ENCODE peak calls at places on chromosome 14, in nine cellular contexts. One of them, this sample, is unnamed.

GRCh38 chr14:51182166-51182565 is 57.9 kb upstream of the TMX1 start:
- DNase-seq in cardiac fibroblast: peak; percentile 92
- DNase-seq in GM12864: no peak
- DNase-seq in HFF-Myc: no peak
- DNase-seq in foreskin fibroblast: peak; percentile 10
- DNase-seq in suprapubic skin: no peak
- DNase-seq in GM12865: no peak
- DNase-seq in transverse colon: no peak
- DNase-seq in lower leg skin: no peak
- DNase-seq in this sample: no peak

GRCh38 chr14:80202888-80203562 is 8.3 kb downstream of the DIO2 start:
- DNase-seq in cardiac fibroblast: peak; percentile 15
- DNase-seq in GM12864: peak; percentile 4
- DNase-seq in HFF-Myc: no peak
- DNase-seq in foreskin fibroblast: no peak
- DNase-seq in suprapubic skin: no peak
- DNase-seq in GM12865: peak; percentile 57
- DNase-seq in transverse colon: peak; percentile 10
- DNase-seq in lower leg skin: no peak
- DNase-seq in this sample: no peak

GRCh38 chr14:90675399-90675798 is 140.8 kb downstream of the TTC7B start:
- DNase-seq in cardiac fibroblast: peak; percentile 36
- DNase-seq in GM12864: no peak
- DNase-seq in HFF-Myc: no peak
- DNase-seq in foreskin fibroblast: peak; percentile 65
- DNase-seq in suprapubic skin: no peak
- DNase-seq in GM12865: no peak
- DNase-seq in transverse colon: no peak
- DNase-seq in lower leg skin: no peak
- DNase-seq in this sample: no peak

GRCh38 chr14:67285876-67286452 is 44.7 kb downstream of the PALS1 start:
- DNase-seq in cardiac fibroblast: peak; percentile 73
- DNase-seq in GM12864: no peak
- DNase-seq in HFF-Myc: no peak
- DNase-seq in foreskin fibroblast: no peak
- DNase-seq in suprapubic skin: no peak
- DNase-seq in GM12865: peak; percentile 32
- DNase-seq in transverse colon: no peak
- DNase-seq in lower leg skin: no peak
- DNase-seq in this sample: no peak

GRCh38 chr14:75675265-75675960 is 14.4 kb downstream of the TTLL5 start:
- DNase-seq in cardiac fibroblast: no peak
- DNase-seq in GM12864: no peak
- DNase-seq in HFF-Myc: no peak
- DNase-seq in foreskin fibroblast: no peak
- DNase-seq in suprapubic skin: no peak
- DNase-seq in GM12865: no peak
- DNase-seq in transverse colon: no peak
- DNase-seq in lower leg skin: no peak
- DNase-seq in this sample: no peak

GRCh38 chr14:59321184-59321952 is 132.9 kb downstream of the DAAM1 start:
- DNase-seq in cardiac fibroblast: peak; percentile 68
- DNase-seq in GM12864: no peak
- DNase-seq in HFF-Myc: no peak
- DNase-seq in foreskin fibroblast: no peak
- DNase-seq in suprapubic skin: no peak
- DNase-seq in GM12865: no peak
- DNase-seq in transverse colon: no peak
- DNase-seq in lower leg skin: no peak
- DNase-seq in this sample: no peak

GRCh38 chr14:99513946-99514551 is 32.8 kb downstream of the CCNK start:
- DNase-seq in cardiac fibroblast: no peak
- DNase-seq in GM12864: no peak
- DNase-seq in HFF-Myc: no peak
- DNase-seq in foreskin fibroblast: no peak
- DNase-seq in suprapubic skin: peak; percentile 80
- DNase-seq in GM12865: no peak
- DNase-seq in transverse colon: no peak
- DNase-seq in lower leg skin: peak; percentile 80
- DNase-seq in this sample: no peak

GRCh38 chr14:56196274-56196673 is 78.1 kb downstream of the PELI2 start:
- DNase-seq in cardiac fibroblast: peak; percentile 76
- DNase-seq in GM12864: no peak
- DNase-seq in HFF-Myc: no peak
- DNase-seq in foreskin fibroblast: peak; percentile 60
- DNase-seq in suprapubic skin: no peak
- DNase-seq in GM12865: no peak
- DNase-seq in transverse colon: no peak
- DNase-seq in lower leg skin: no peak
- DNase-seq in this sample: no peak

GRCh38 chr14:55404170-55404569 is 7.5 kb downstream of the ATG14 start:
- DNase-seq in cardiac fibroblast: no peak
- DNase-seq in GM12864: no peak
- DNase-seq in HFF-Myc: peak; percentile 35
- DNase-seq in foreskin fibroblast: no peak
- DNase-seq in suprapubic skin: no peak
- DNase-seq in GM12865: no peak
- DNase-seq in transverse colon: no peak
- DNase-seq in lower leg skin: no peak
- DNase-seq in this sample: no peak

GRCh38 chr14:22492601-22493000 is 96.4 kb downstream of the DAD1 start:
- DNase-seq in cardiac fibroblast: no peak
- DNase-seq in GM12864: no peak
- DNase-seq in HFF-Myc: no peak
- DNase-seq in foreskin fibroblast: no peak
- DNase-seq in suprapubic skin: no peak
- DNase-seq in GM12865: peak; percentile 40
- DNase-seq in transverse colon: no peak
- DNase-seq in lower leg skin: no peak
- DNase-seq in this sample: no peak

DNA sequence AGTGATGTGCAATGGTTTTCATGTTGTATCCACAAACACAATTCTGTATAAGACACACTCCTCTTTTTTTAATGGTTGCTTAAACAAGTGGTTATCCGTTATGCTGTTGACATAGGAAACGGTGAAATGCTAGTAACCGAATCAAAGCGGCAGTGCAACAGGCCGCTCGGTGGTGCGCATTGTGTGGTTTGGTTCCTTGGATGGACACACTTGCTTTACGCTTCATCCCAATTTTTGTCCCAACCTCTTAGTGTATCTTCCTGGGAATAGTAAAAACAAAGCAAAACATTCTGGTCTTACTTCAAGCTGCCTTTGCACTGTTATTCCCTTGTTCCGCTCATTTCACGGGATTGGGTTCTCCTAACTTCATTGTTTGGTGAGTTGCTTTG is 625 bp upstream of the PTGER2 start:
- DNase-seq in cardiac fibroblast: no peak
- DNase-seq in GM12864: no peak
- DNase-seq in HFF-Myc: no peak
- DNase-seq in foreskin fibroblast: no peak
- DNase-seq in suprapubic skin: no peak
- DNase-seq in GM12865: no peak
- DNase-seq in transverse colon: no peak
- DNase-seq in lower leg skin: no peak
- DNase-seq in this sample: no peak
- H3K4me3 ChIP-seq in cardiac fibroblast: peak overlapping the region; percentile 70
- H3K4me3 ChIP-seq in GM12864: no peak overlapping the region
- H3K4me3 ChIP-seq in HFF-Myc: peak overlapping the region; percentile 55
- H3K4me3 ChIP-seq in foreskin fibroblast: peak overlapping the region; percentile 71
- H3K4me3 ChIP-seq in suprapubic skin: peak overlapping the region; percentile 53
- H3K4me3 ChIP-seq in GM12865: peak overlapping the region; percentile 47
- H3K4me3 ChIP-seq in transverse colon: peak overlapping the region; percentile 55
- H3K4me3 ChIP-seq in lower leg skin: peak overlapping the region; percentile 28
- H3K4me3 ChIP-seq in this sample: peak overlapping the region; percentile 48

DNA sequence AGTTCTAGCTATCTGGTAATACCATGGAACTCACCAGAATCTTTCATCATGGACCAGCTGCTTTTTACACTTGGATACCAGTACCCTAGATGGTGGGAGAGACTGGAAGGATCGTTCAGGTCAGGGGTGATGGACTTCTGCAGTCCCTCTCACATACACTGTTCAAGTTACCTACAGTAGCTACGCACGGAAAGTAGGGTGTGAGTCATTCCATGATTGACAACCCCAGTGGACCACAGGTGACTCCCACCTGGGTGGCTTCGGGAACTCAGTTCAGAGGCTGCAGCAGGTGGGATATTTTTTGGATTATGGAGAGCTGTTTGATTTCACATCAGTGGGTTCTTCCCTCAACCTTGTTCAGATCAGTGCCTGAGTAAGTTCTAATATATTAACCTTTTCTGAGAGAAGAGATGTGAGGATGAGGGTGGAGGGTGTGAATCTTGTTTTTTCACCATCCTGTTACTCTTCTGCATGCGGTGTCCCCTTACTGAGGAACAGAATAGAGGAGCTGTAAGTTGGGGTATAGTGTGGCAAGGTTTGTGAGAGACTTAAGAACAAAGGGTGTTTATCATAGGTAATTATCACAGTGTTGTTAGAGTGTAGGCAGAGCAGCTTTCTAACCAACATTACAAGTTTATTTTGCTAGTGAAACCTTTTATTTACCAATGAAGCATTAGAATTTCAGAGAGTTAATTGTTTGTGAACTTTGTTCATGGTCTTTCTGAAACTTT is 39.6 kb downstream of the PRKCH start:
- DNase-seq in cardiac fibroblast: no peak
- DNase-seq in GM12864: no peak
- DNase-seq in HFF-Myc: no peak
- DNase-seq in foreskin fibroblast: no peak
- DNase-seq in suprapubic skin: no peak
- DNase-seq in GM12865: no peak
- DNase-seq in transverse colon: no peak
- DNase-seq in lower leg skin: no peak
- DNase-seq in this sample: no peak
- H3K4me3 ChIP-seq in cardiac fibroblast: no peak overlapping the region
- H3K4me3 ChIP-seq in GM12864: no peak overlapping the region
- H3K4me3 ChIP-seq in HFF-Myc: no peak overlapping the region
- H3K4me3 ChIP-seq in foreskin fibroblast: no peak overlapping the region
- H3K4me3 ChIP-seq in suprapubic skin: no peak overlapping the region
- H3K4me3 ChIP-seq in GM12865: no peak overlapping the region
- H3K4me3 ChIP-seq in transverse colon: no peak overlapping the region
- H3K4me3 ChIP-seq in lower leg skin: no peak overlapping the region
- H3K4me3 ChIP-seq in this sample: no peak overlapping the region

DNA sequence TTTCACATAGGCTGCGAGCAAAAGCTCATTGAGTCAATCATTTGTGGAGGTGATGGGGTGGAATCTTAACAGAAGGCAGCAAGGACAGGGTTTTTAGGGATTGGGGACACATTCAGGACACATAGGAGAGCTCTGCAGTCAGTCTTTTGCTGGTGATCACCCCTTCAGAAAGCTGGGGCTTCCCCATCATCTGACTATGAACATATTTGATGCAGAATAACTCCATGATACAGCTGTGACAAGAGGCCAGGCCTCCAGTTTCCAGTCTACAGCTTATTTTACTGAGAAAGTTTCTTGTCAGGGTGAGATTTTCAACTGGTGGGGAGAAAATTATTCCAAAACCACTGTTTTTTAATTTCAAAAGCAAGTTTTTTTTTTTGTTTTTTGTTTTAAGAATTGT is 134.2 kb downstream of the TMEM30B start:
- DNase-seq in cardiac fibroblast: peak; percentile 22
- DNase-seq in GM12864: no peak
- DNase-seq in HFF-Myc: no peak
- DNase-seq in foreskin fibroblast: no peak
- DNase-seq in suprapubic skin: no peak
- DNase-seq in GM12865: no peak
- DNase-seq in transverse colon: no peak
- DNase-seq in lower leg skin: no peak
- DNase-seq in this sample: no peak
- H3K4me3 ChIP-seq in cardiac fibroblast: no peak overlapping the region
- H3K4me3 ChIP-seq in GM12864: no peak overlapping the region
- H3K4me3 ChIP-seq in HFF-Myc: no peak overlapping the region
- H3K4me3 ChIP-seq in foreskin fibroblast: no peak overlapping the region
- H3K4me3 ChIP-seq in suprapubic skin: no peak overlapping the region
- H3K4me3 ChIP-seq in GM12865: no peak overlapping the region
- H3K4me3 ChIP-seq in transverse colon: no peak overlapping the region
- H3K4me3 ChIP-seq in lower leg skin: no peak overlapping the region
- H3K4me3 ChIP-seq in this sample: no peak overlapping the region

GRCh38 chr14:101105045-101105444 is 201.5 kb upstream of the RTL1 start:
- DNase-seq in cardiac fibroblast: no peak
- DNase-seq in GM12864: no peak
- DNase-seq in HFF-Myc: no peak
- DNase-seq in foreskin fibroblast: no peak
- DNase-seq in suprapubic skin: no peak
- DNase-seq in GM12865: no peak
- DNase-seq in transverse colon: no peak
- DNase-seq in lower leg skin: peak; percentile 54
- DNase-seq in this sample: no peak

GRCh38 chr14:101104485-101104884 is 201.0 kb upstream of the RTL1 start:
- DNase-seq in cardiac fibroblast: no peak
- DNase-seq in GM12864: no peak
- DNase-seq in HFF-Myc: no peak
- DNase-seq in foreskin fibroblast: no peak
- DNase-seq in suprapubic skin: peak; percentile 44
- DNase-seq in GM12865: no peak
- DNase-seq in transverse colon: no peak
- DNase-seq in lower leg skin: peak; percentile 61
- DNase-seq in this sample: no peak

GRCh38 chr14:101101456-101102056 is 198.0 kb upstream of the RTL1 start:
- DNase-seq in cardiac fibroblast: peak; percentile 13
- DNase-seq in GM12864: no peak
- DNase-seq in HFF-Myc: no peak
- DNase-seq in foreskin fibroblast: no peak
- DNase-seq in suprapubic skin: peak; percentile 70
- DNase-seq in GM12865: no peak
- DNase-seq in transverse colon: no peak
- DNase-seq in lower leg skin: peak; percentile 70
- DNase-seq in this sample: no peak

GRCh38 chr14:101103321-101103901 is 199.9 kb upstream of the RTL1 start:
- DNase-seq in cardiac fibroblast: no peak
- DNase-seq in GM12864: no peak
- DNase-seq in HFF-Myc: no peak
- DNase-seq in foreskin fibroblast: no peak
- DNase-seq in suprapubic skin: peak; percentile 62
- DNase-seq in GM12865: no peak
- DNase-seq in transverse colon: no peak
- DNase-seq in lower leg skin: peak; percentile 81
- DNase-seq in this sample: no peak

GRCh38 chr14:101102875-101103274 is 199.4 kb upstream of the RTL1 start:
- DNase-seq in cardiac fibroblast: no peak
- DNase-seq in GM12864: no peak
- DNase-seq in HFF-Myc: no peak
- DNase-seq in foreskin fibroblast: no peak
- DNase-seq in suprapubic skin: peak; percentile 59
- DNase-seq in GM12865: no peak
- DNase-seq in transverse colon: no peak
- DNase-seq in lower leg skin: no peak
- DNase-seq in this sample: no peak
- H3K4me3 ChIP-seq in cardiac fibroblast: no peak overlapping the region
- H3K4me3 ChIP-seq in GM12864: no peak overlapping the region
- H3K4me3 ChIP-seq in HFF-Myc: no peak overlapping the region
- H3K4me3 ChIP-seq in foreskin fibroblast: no peak overlapping the region
- H3K4me3 ChIP-seq in suprapubic skin: no peak overlapping the region
- H3K4me3 ChIP-seq in GM12865: no peak overlapping the region
- H3K4me3 ChIP-seq in transverse colon: no peak overlapping the region
- H3K4me3 ChIP-seq in lower leg skin: no peak overlapping the region
- H3K4me3 ChIP-seq in this sample: no peak overlapping the region

DNA sequence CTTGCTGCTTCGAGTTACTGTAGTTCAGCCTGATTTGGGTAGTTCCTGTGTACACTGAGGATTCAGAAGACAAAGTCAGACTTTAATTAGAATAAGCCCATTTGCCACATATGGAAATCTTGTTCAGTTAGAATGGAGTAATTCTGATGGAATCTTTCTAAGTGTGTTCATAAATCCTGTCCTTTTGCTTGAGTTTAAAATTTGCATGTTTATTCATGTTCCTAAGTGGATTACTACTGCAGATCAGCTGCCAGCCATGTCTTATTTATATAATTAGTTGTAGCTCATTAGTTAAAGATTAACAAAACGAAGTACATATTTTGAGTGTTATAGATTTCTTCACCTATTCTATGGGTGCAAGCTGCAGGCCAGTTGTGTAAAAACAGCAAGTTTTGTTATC is 504.5 kb downstream of the PCNX1 start:
- DNase-seq in cardiac fibroblast: no peak
- DNase-seq in GM12864: no peak
- DNase-seq in HFF-Myc: no peak
- DNase-seq in foreskin fibroblast: no peak
- DNase-seq in suprapubic skin: no peak
- DNase-seq in GM12865: no peak
- DNase-seq in transverse colon: no peak
- DNase-seq in lower leg skin: no peak
- DNase-seq in this sample: no peak
- H3K4me3 ChIP-seq in cardiac fibroblast: no peak overlapping the region
- H3K4me3 ChIP-seq in GM12864: no peak overlapping the region
- H3K4me3 ChIP-seq in HFF-Myc: no peak overlapping the region
- H3K4me3 ChIP-seq in foreskin fibroblast: no peak overlapping the region
- H3K4me3 ChIP-seq in suprapubic skin: no peak overlapping the region
- H3K4me3 ChIP-seq in GM12865: no peak overlapping the region
- H3K4me3 ChIP-seq in transverse colon: no peak overlapping the region
- H3K4me3 ChIP-seq in lower leg skin: no peak overlapping the region
- H3K4me3 ChIP-seq in this sample: no peak overlapping the region